ENCODE peak calls at places on chromosome 11, in eight cellular contexts. One of them, this sample, is unnamed.

GRCh38 chr11:35116762-35117588 is 22.0 kb upstream of the CD44 start:
- DNase-seq in progenitor cell of endocrine pancreas: no peak
- DNase-seq in occipital lobe: no peak
- DNase-seq in activated CD4-positive, CD25-positive, alpha-beta regulatory T cell: no peak
- DNase-seq in activated naive CD8-positive, alpha-beta T cell treated with anti-CD3 and anti-CD28 coated beads for 36 hours: no peak
- DNase-seq in GM20000: no peak
- DNase-seq in T-helper 9 cell: no peak
- DNase-seq in T follicular helper cell: no peak
- DNase-seq in this sample: no peak

GRCh38 chr11:34747261-34747660 is 126.4 kb downstream of the EHF start:
- DNase-seq in activated CD4-positive, CD25-positive, alpha-beta regulatory T cell: no peak
- DNase-seq in occipital lobe: no peak
- DNase-seq in activated naive CD8-positive, alpha-beta T cell treated with anti-CD3 and anti-CD28 coated beads for 36 hours: no peak
- DNase-seq in GM20000: no peak
- DNase-seq in progenitor cell of endocrine pancreas: no peak
- DNase-seq in T follicular helper cell: no peak
- DNase-seq in T-helper 9 cell: no peak
- DNase-seq in this sample: no peak

GRCh38 chr11:63866211-63866610 is 27.3 kb downstream of the MARK2 start:
- DNase-seq in occipital lobe: no peak
- DNase-seq in activated CD4-positive, CD25-positive, alpha-beta regulatory T cell: peak
- DNase-seq in T-helper 9 cell: peak
- DNase-seq in T follicular helper cell: peak
- DNase-seq in progenitor cell of endocrine pancreas: no peak
- DNase-seq in GM20000: peak
- DNase-seq in activated naive CD8-positive, alpha-beta T cell treated with anti-CD3 and anti-CD28 coated beads for 36 hours: peak
- DNase-seq in this sample: peak

GRCh38 chr11:18765554-18765953 is 26.0 kb downstream of the PTPN5 start:
- DNase-seq in T-helper 9 cell: no peak
- DNase-seq in GM20000: no peak
- DNase-seq in activated CD4-positive, CD25-positive, alpha-beta regulatory T cell: no peak
- DNase-seq in occipital lobe: no peak
- DNase-seq in activated naive CD8-positive, alpha-beta T cell treated with anti-CD3 and anti-CD28 coated beads for 36 hours: no peak
- DNase-seq in progenitor cell of endocrine pancreas: no peak
- DNase-seq in T follicular helper cell: no peak
- DNase-seq in this sample: no peak

GRCh38 chr11:94130589-94131362 is 2.1 kb downstream of the PANX1 start:
- DNase-seq in activated naive CD8-positive, alpha-beta T cell treated with anti-CD3 and anti-CD28 coated beads for 36 hours: no peak
- DNase-seq in T follicular helper cell: no peak
- DNase-seq in progenitor cell of endocrine pancreas: no peak
- DNase-seq in T-helper 9 cell: no peak
- DNase-seq in activated CD4-positive, CD25-positive, alpha-beta regulatory T cell: no peak
- DNase-seq in GM20000: no peak
- DNase-seq in occipital lobe: no peak
- DNase-seq in this sample: no peak

GRCh38 chr11:17760102-17761029 is 25.8 kb downstream of the KCNC1 start:
- DNase-seq in activated CD4-positive, CD25-positive, alpha-beta regulatory T cell: no peak
- DNase-seq in T-helper 9 cell: no peak
- DNase-seq in occipital lobe: no peak
- DNase-seq in progenitor cell of endocrine pancreas: peak
- DNase-seq in GM20000: peak
- DNase-seq in activated naive CD8-positive, alpha-beta T cell treated with anti-CD3 and anti-CD28 coated beads for 36 hours: peak
- DNase-seq in T follicular helper cell: no peak
- DNase-seq in this sample: peak

GRCh38 chr11:95739108-95739507 is 50.5 kb downstream of the FAM76B start:
- DNase-seq in progenitor cell of endocrine pancreas: no peak
- DNase-seq in occipital lobe: no peak
- DNase-seq in activated naive CD8-positive, alpha-beta T cell treated with anti-CD3 and anti-CD28 coated beads for 36 hours: no peak
- DNase-seq in GM20000: no peak
- DNase-seq in T follicular helper cell: no peak
- DNase-seq in activated CD4-positive, CD25-positive, alpha-beta regulatory T cell: no peak
- DNase-seq in T-helper 9 cell: no peak
- DNase-seq in this sample: no peak

GRCh38 chr11:74162688-74163467 is 7.9 kb downstream of the C2CD3 start:
- DNase-seq in activated CD4-positive, CD25-positive, alpha-beta regulatory T cell: no peak
- DNase-seq in T follicular helper cell: no peak
- DNase-seq in GM20000: peak
- DNase-seq in progenitor cell of endocrine pancreas: no peak
- DNase-seq in T-helper 9 cell: no peak
- DNase-seq in activated naive CD8-positive, alpha-beta T cell treated with anti-CD3 and anti-CD28 coated beads for 36 hours: no peak
- DNase-seq in occipital lobe: no peak
- DNase-seq in this sample: no peak

GRCh38 chr11:84825140-84825539 is 802.0 kb downstream of the DLG2 start:
- DNase-seq in GM20000: no peak
- DNase-seq in activated CD4-positive, CD25-positive, alpha-beta regulatory T cell: no peak
- DNase-seq in progenitor cell of endocrine pancreas: no peak
- DNase-seq in activated naive CD8-positive, alpha-beta T cell treated with anti-CD3 and anti-CD28 coated beads for 36 hours: no peak
- DNase-seq in occipital lobe: no peak
- DNase-seq in T-helper 9 cell: no peak
- DNase-seq in T follicular helper cell: no peak
- DNase-seq in this sample: no peak

GRCh38 chr11:123195182-123196059 is at the start of gene CLMP:
- DNase-seq in T-helper 9 cell: no peak
- DNase-seq in GM20000: peak
- DNase-seq in activated CD4-positive, CD25-positive, alpha-beta regulatory T cell: no peak
- DNase-seq in occipital lobe: no peak
- DNase-seq in activated naive CD8-positive, alpha-beta T cell treated with anti-CD3 and anti-CD28 coated beads for 36 hours: no peak
- DNase-seq in progenitor cell of endocrine pancreas: peak
- DNase-seq in T follicular helper cell: no peak
- DNase-seq in this sample: peak

GRCh38 chr11:62132188-62132587 is 8.4 kb downstream of the INCENP start:
- DNase-seq in occipital lobe: no peak
- DNase-seq in activated CD4-positive, CD25-positive, alpha-beta regulatory T cell: no peak
- DNase-seq in T follicular helper cell: no peak
- DNase-seq in activated naive CD8-positive, alpha-beta T cell treated with anti-CD3 and anti-CD28 coated beads for 36 hours: no peak
- DNase-seq in T-helper 9 cell: no peak
- DNase-seq in GM20000: no peak
- DNase-seq in progenitor cell of endocrine pancreas: no peak
- DNase-seq in this sample: no peak

GRCh38 chr11:100735949-100736675 is 49.0 kb downstream of the ARHGAP42 start:
- DNase-seq in progenitor cell of endocrine pancreas: no peak
- DNase-seq in T-helper 9 cell: no peak
- DNase-seq in T follicular helper cell: no peak
- DNase-seq in activated CD4-positive, CD25-positive, alpha-beta regulatory T cell: no peak
- DNase-seq in GM20000: no peak
- DNase-seq in occipital lobe: no peak
- DNase-seq in activated naive CD8-positive, alpha-beta T cell treated with anti-CD3 and anti-CD28 coated beads for 36 hours: no peak
- DNase-seq in this sample: no peak

GRCh38 chr11:60831501-60832079 is 10.3 kb upstream of the CCDC86 start:
- DNase-seq in progenitor cell of endocrine pancreas: no peak
- DNase-seq in activated CD4-positive, CD25-positive, alpha-beta regulatory T cell: no peak
- DNase-seq in activated naive CD8-positive, alpha-beta T cell treated with anti-CD3 and anti-CD28 coated beads for 36 hours: no peak
- DNase-seq in occipital lobe: no peak
- DNase-seq in GM20000: no peak
- DNase-seq in T-helper 9 cell: no peak
- DNase-seq in T follicular helper cell: no peak
- DNase-seq in this sample: no peak

GRCh38 chr11:2825886-2826678 is 59.5 kb downstream of the CDKN1C start:
- DNase-seq in GM20000: no peak
- DNase-seq in activated CD4-positive, CD25-positive, alpha-beta regulatory T cell: no peak
- DNase-seq in activated naive CD8-positive, alpha-beta T cell treated with anti-CD3 and anti-CD28 coated beads for 36 hours: peak
- DNase-seq in progenitor cell of endocrine pancreas: no peak
- DNase-seq in T-helper 9 cell: no peak
- DNase-seq in occipital lobe: no peak
- DNase-seq in T follicular helper cell: no peak
- DNase-seq in this sample: no peak

GRCh38 chr11:62613275-62613864 is 313 bp downstream of the ROM1 start:
- DNase-seq in T follicular helper cell: no peak
- DNase-seq in occipital lobe: no peak
- DNase-seq in T-helper 9 cell: no peak
- DNase-seq in activated CD4-positive, CD25-positive, alpha-beta regulatory T cell: no peak
- DNase-seq in progenitor cell of endocrine pancreas: no peak
- DNase-seq in GM20000: no peak
- DNase-seq in activated naive CD8-positive, alpha-beta T cell treated with anti-CD3 and anti-CD28 coated beads for 36 hours: no peak
- DNase-seq in this sample: no peak

GRCh38 chr11:121533556-121534050 is 80.8 kb upstream of the SORL1-AS1 start:
- DNase-seq in occipital lobe: no peak
- DNase-seq in activated CD4-positive, CD25-positive, alpha-beta regulatory T cell: no peak
- DNase-seq in GM20000: no peak
- DNase-seq in T-helper 9 cell: no peak
- DNase-seq in progenitor cell of endocrine pancreas: no peak
- DNase-seq in activated naive CD8-positive, alpha-beta T cell treated with anti-CD3 and anti-CD28 coated beads for 36 hours: no peak
- DNase-seq in T follicular helper cell: no peak
- DNase-seq in this sample: no peak

GRCh38 chr11:67437082-67437821 is at the start of gene PTPRCAP:
- DNase-seq in activated CD4-positive, CD25-positive, alpha-beta regulatory T cell: no peak
- DNase-seq in GM20000: peak
- DNase-seq in progenitor cell of endocrine pancreas: no peak
- DNase-seq in occipital lobe: no peak
- DNase-seq in T-helper 9 cell: peak
- DNase-seq in T follicular helper cell: peak
- DNase-seq in activated naive CD8-positive, alpha-beta T cell treated with anti-CD3 and anti-CD28 coated beads for 36 hours: peak
- DNase-seq in this sample: peak

GRCh38 chr11:30131535-30131934 is 99.3 kb upstream of the FSHB start:
- DNase-seq in occipital lobe: no peak
- DNase-seq in progenitor cell of endocrine pancreas: no peak
- DNase-seq in T-helper 9 cell: no peak
- DNase-seq in GM20000: peak
- DNase-seq in activated naive CD8-positive, alpha-beta T cell treated with anti-CD3 and anti-CD28 coated beads for 36 hours: no peak
- DNase-seq in T follicular helper cell: no peak
- DNase-seq in activated CD4-positive, CD25-positive, alpha-beta regulatory T cell: no peak
- DNase-seq in this sample: no peak

GRCh38 chr11:128894685-128895084 is 3.5 kb downstream of the KCNJ5 start:
- DNase-seq in progenitor cell of endocrine pancreas: no peak
- DNase-seq in activated CD4-positive, CD25-positive, alpha-beta regulatory T cell: no peak
- DNase-seq in GM20000: no peak
- DNase-seq in occipital lobe: no peak
- DNase-seq in T-helper 9 cell: no peak
- DNase-seq in T follicular helper cell: no peak
- DNase-seq in activated naive CD8-positive, alpha-beta T cell treated with anti-CD3 and anti-CD28 coated beads for 36 hours: no peak
- DNase-seq in this sample: no peak

GRCh38 chr11:120239713-120240640 is at the start of gene POU2F3:
- DNase-seq in T-helper 9 cell: no peak
- DNase-seq in activated naive CD8-positive, alpha-beta T cell treated with anti-CD3 and anti-CD28 coated beads for 36 hours: no peak
- DNase-seq in T follicular helper cell: no peak
- DNase-seq in GM20000: peak
- DNase-seq in progenitor cell of endocrine pancreas: no peak
- DNase-seq in activated CD4-positive, CD25-positive, alpha-beta regulatory T cell: no peak
- DNase-seq in occipital lobe: no peak
- DNase-seq in this sample: no peak

GRCh38 chr11:36564376-36565032 is 3.3 kb upstream of the RAG1 start:
- DNase-seq in occipital lobe: peak
- DNase-seq in activated naive CD8-positive, alpha-beta T cell treated with anti-CD3 and anti-CD28 coated beads for 36 hours: peak
- DNase-seq in activated CD4-positive, CD25-positive, alpha-beta regulatory T cell: no peak
- DNase-seq in progenitor cell of endocrine pancreas: peak
- DNase-seq in T-helper 9 cell: peak
- DNase-seq in T follicular helper cell: peak
- DNase-seq in GM20000: peak
- DNase-seq in this sample: peak

This sample was measured in activated naive CD4-positive, alpha-beta T cell treated with anti-CD3 and anti-CD28 coated beads, Interleukin-2, amount 10 ng/mL, durations not matched to agents 7 days and 5 days.